ENCODE peak calls at places on chromosomes 7 and 10, in six cellular contexts. Z is fibroblast of pulmonary artery, O is coronary artery, F is psoas muscle, A is PC-9, C is cardiac muscle cell. V is an unnamed sample.

GRCh38 chr7:68280931-68281330 is 1284.3 kb downstream of the TYW1 start:
- DNase-seq in Z (no peak), C (no peak), A (no peak), F (no peak), O (no peak), V (no peak)

GRCh38 chr7:25658375-25658774 is 430.1 kb upstream of the NPVF start:
- DNase-seq in C (no peak), F (no peak), O (no peak), A (no peak), Z (no peak), V (no peak)

GRCh38 chr7:73830872-73831655 is at the start of gene CLDN4:
- DNase-seq in A (peak; percentile 99), Z (no peak), F (no peak), C (no peak), O (no peak), V (peak; percentile 91)

GRCh38 chr10:97788552-97789442 is 17.0 kb upstream of the SFRP5 start:
- DNase-seq in A (peak; percentile 22), Z (peak; percentile 4), C (peak; percentile 59), O (no peak), F (no peak), V (peak; percentile 22)

GRCh38 chr10:91188889-91189288 is 31.6 kb upstream of the PCGF5 start:
- DNase-seq in Z (no peak), A (no peak), F (no peak), O (no peak), C (no peak), V (peak; percentile 59)

GRCh38 chr10:74645681-74646080 is 180.7 kb upstream of the KAT6B start:
- DNase-seq in Z (no peak), F (no peak), A (no peak), O (no peak), C (no peak), V (no peak)

GRCh38 chr7:40701836-40702551 is 567.2 kb downstream of the SUGCT start:
- DNase-seq in F (no peak), C (no peak), Z (no peak), A (no peak), O (no peak), V (peak; percentile 54)

GRCh38 chr7:18004372-18004771 is 23.3 kb downstream of the PRPS1L1 start:
- DNase-seq in Z (no peak), O (no peak), A (no peak), C (peak; percentile 6), F (no peak), V (no peak)

GRCh38 chr10:17226891-17227303 is 1.1 kb upstream of the VIM start:
- DNase-seq in Z (no peak), A (no peak), F (no peak), O (no peak), C (no peak), V (no peak)

GRCh38 chr7:1862560-1862959 is 192.5 kb downstream of the ELFN1 start:
- DNase-seq in C (no peak), F (no peak), Z (no peak), A (no peak), O (no peak), V (no peak)

GRCh38 chr7:108454674-108455523 is 1.3 kb downstream of the NRCAM start:
- DNase-seq in C (peak; percentile 66), Z (peak; percentile 56), O (no peak), A (peak; percentile 39), F (no peak), V (peak; percentile 17)

GRCh38 chr7:39622609-39623311 is 612 bp upstream of the RALA start:
- DNase-seq in C (no peak), A (no peak), F (no peak), Z (no peak), O (no peak), V (no peak)

GRCh38 chr7:3438352-3438751 is 137.3 kb downstream of the SDK1 start:
- DNase-seq in C (no peak), F (no peak), O (no peak), A (no peak), Z (no peak), V (no peak)

GRCh38 chr10:126016156-126016805 is 119.9 kb downstream of the FANK1 start:
- DNase-seq in O (no peak), C (no peak), A (no peak), Z (no peak), F (no peak), V (peak; percentile 51)

GRCh38 chr10:58414270-58415041 is 29.2 kb downstream of the TFAM start:
- DNase-seq in O (no peak), C (peak; percentile 89), Z (peak; percentile 89), F (no peak), A (no peak), V (peak; percentile 70)

GRCh38 chr7:127891144-127891543 is 140.1 kb downstream of the LRRC4 start:
- DNase-seq in O (no peak), Z (no peak), F (no peak), A (no peak), C (no peak), V (no peak)

GRCh38 chr7:112869111-112869774 is 79.0 kb upstream of the TMEM168 start:
- DNase-seq in A (peak; percentile 33), F (no peak), Z (peak; percentile 64), O (no peak), C (peak; percentile 63), V (peak; percentile 66)

GRCh38 chr7:108335264-108335918 is 120.8 kb downstream of the NRCAM start:
- DNase-seq in C (peak; percentile 45), A (peak; percentile 71), Z (peak; percentile 61), O (no peak), F (no peak), V (no peak)

GRCh38 chr7:85840532-85840931 is 653.7 kb upstream of the SEMA3D start:
- DNase-seq in F (no peak), C (peak; percentile 41), A (no peak), Z (peak; percentile 59), O (no peak), V (no peak)

GRCh38 chr10:22420787-22421517 is 75.7 kb downstream of the SPAG6 start:
- DNase-seq in Z (peak; percentile 57), A (no peak), F (no peak), C (peak; percentile 53), O (no peak), V (peak; percentile 16)

GRCh38 chr10:95756061-95756751 is at the start of gene ENTPD1:
- DNase-seq in F (no peak), C (peak; percentile 67), Z (peak; percentile 67), A (no peak), O (no peak), V (no peak)

GRCh38 chr7:45677311-45677900 is 103.2 kb downstream of the ADCY1 start:
- DNase-seq in Z (no peak), C (no peak), A (no peak), F (peak; percentile 10), O (peak; percentile 31), V (peak; percentile 12)

GRCh38 chr10:93710333-93710909 is 8.0 kb upstream of the FRA10AC1 start:
- DNase-seq in Z (no peak), A (no peak), C (no peak), O (no peak), F (no peak), V (no peak)

GRCh38 chr10:131949041-131949862 is 32.5 kb downstream of the BNIP3 start:
- DNase-seq in Z (no peak), O (no peak), C (peak; percentile 18), A (no peak), F (peak; percentile 68), V (no peak)

GRCh38 chr7:38398725-38399321 is 125.4 kb upstream of the TARP start:
- DNase-seq in A (peak; percentile 43), C (peak; percentile 66), F (peak; percentile 59), Z (peak; percentile 68), O (no peak), V (peak; percentile 50)

GRCh38 chr7:50791921-50792341 is 9.2 kb upstream of the GRB10 start:
- DNase-seq in O (no peak), F (no peak), C (peak; percentile 80), A (no peak), Z (peak; percentile 74), V (peak; percentile 53)

GRCh38 chr7:51090411-51090810 is 226.2 kb downstream of the COBL start:
- DNase-seq in F (no peak), Z (no peak), C (peak; percentile 10), A (no peak), O (no peak), V (no peak)

GRCh38 chr7:4163565-4164203 is 518.4 kb upstream of the FOXK1 start:
- DNase-seq in Z (no peak), C (no peak), F (no peak), O (no peak), A (no peak), V (no peak)

GRCh38 chr10:35912615-35913170 is 270.6 kb upstream of the FZD8 start:
- DNase-seq in O (no peak), F (no peak), C (peak; percentile 52), A (no peak), Z (peak; percentile 52), V (peak; percentile 89)

DNA sequence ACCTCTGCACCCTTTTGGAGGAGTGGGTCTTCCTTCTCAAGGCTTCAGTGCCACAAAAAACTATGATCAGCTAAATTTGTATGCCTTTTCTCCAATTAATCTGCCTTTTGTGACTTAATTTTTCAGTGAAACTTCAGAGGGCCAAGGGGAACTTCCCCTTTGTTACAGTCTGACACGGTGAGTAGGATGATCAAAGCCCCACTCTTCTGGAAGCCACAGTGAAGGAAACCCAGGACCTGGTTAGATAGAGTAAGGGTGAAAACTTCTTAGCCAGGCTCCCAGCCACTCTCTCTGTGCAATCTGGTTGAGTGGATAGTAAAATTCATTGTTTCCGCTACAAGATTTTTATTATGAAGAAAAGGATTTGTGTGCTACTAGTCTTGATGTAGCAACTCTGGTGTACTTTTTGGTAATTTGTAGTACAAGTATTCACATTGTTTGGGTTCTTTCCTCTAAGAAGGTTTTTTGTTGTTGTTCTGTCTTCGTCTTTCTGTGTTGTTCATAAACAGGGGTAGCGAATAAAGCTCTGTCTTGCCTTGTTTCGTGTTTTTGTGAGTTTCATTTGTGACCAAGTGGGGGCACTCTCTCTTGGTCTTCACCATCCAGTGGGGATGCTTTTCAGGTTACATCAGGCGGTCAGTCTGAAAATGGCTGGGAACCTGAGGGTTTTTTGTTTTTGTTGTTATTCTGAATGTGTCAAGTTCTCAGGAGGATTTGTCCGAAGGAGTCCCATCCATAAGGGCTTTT is 268.5 kb upstream of the NPSR1 start:
- DNase-seq in Z (no peak), C (no peak), F (no peak), O (no peak), A (no peak), V (no peak)
- TF ChIP-seq CTCF in Z (no peak), C (no peak), F (no peak), O (no peak), A (no peak), V (no peak)

GRCh38 chr7:149279111-149279743 is 17.2 kb downstream of the ZNF783 start:
- DNase-seq in F (no peak), C (no peak), Z (no peak), O (peak; percentile 61), A (no peak), V (no peak)
- H3K4me3 ChIP-seq in F (no peak overlapping the region), C (no peak overlapping the region), Z (no peak overlapping the region), O (no peak overlapping the region), A (no peak overlapping the region), V (no peak overlapping the region)

DNA sequence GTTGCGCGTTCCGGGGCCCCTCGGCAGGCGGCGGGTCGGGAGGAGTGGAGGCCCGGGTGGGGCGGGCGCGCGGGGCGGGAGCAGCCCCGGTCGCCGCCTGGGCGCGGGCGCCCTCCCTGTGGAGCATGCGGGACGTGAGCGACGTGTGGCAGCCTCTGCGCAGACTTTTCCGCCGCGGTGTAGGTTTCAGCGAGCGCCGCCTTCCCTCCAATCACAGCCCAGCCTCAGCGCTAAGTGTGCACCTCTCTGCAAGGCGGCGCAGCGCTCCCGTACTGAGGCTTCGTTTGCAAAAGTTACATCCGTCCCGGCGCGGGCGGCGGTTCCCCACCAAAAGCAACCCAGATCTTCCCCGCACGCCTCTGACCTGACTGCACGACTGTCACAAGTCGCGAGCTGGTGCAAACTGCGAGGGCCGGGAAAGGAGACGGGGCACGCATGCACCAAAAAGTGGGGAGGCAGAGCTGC is 1.2 kb upstream of the PFKFB3 start:
- DNase-seq in C (peak; percentile 68), F (peak; percentile 90), Z (peak; percentile 58), A (peak; percentile 59), O (peak; percentile 85), V (peak; percentile 82)
- TF ChIP-seq CTCF in C (no peak), F (no peak), Z (no peak), A (no peak), O (no peak), V (no peak)

GRCh38 chr7:44618754-44619153 is 12.3 kb downstream of the OGDH start:
- DNase-seq in C (no peak), F (no peak), A (peak; percentile 93), O (no peak), Z (no peak), V (peak; percentile 95)
- H3K4me3 ChIP-seq in C (no peak overlapping the region), F (no peak overlapping the region), A (peak overlapping the region; percentile 52), O (no peak overlapping the region), Z (no peak overlapping the region), V (peak overlapping the region; percentile 10)